ENCODE peak calls at places on chromosome 13, in ten cellular contexts. One of them, this sample, is unnamed.
A peak's percentile ranks its signal among the peaks of the same experiment; 100 is the strongest.

GRCh38 chr13:81393686-81394085 is 1052.8 kb upstream of the SPRY2 start:
- DNase-seq in EH: no peak
- DNase-seq in T-helper 17 cell: no peak
- DNase-seq in putamen: no peak
- DNase-seq in fibroblast of lung: no peak
- DNase-seq in effector CD4-positive, alpha-beta T cell: no peak
- DNase-seq in T-cell: no peak
- DNase-seq in NCI-H2081 treated with DMSO at 0.1 percent for 48 hours: no peak
- DNase-seq in head of caudate nucleus: no peak
- DNase-seq in stimulated activated naive CD8-positive, alpha-beta T cell treated with anti-CD3 and anti-CD28 coated beads, Interleukin-15, amount 100 ng/mL, for 72 hours: no peak
- DNase-seq in this sample: no peak

GRCh38 chr13:112891477-112892401 is 77.3 kb upstream of the MCF2L start:
- DNase-seq in EH: no peak
- DNase-seq in T-helper 17 cell: no peak
- DNase-seq in putamen: no peak
- DNase-seq in fibroblast of lung: no peak
- DNase-seq in effector CD4-positive, alpha-beta T cell: no peak
- DNase-seq in T-cell: no peak
- DNase-seq in NCI-H2081 treated with DMSO at 0.1 percent for 48 hours: peak; percentile 63
- DNase-seq in head of caudate nucleus: no peak
- DNase-seq in stimulated activated naive CD8-positive, alpha-beta T cell treated with anti-CD3 and anti-CD28 coated beads, Interleukin-15, amount 100 ng/mL, for 72 hours: no peak
- DNase-seq in this sample: no peak

GRCh38 chr13:44221657-44222056 is 152.0 kb upstream of the SERP2 start:
- DNase-seq in EH: peak; percentile 51
- DNase-seq in T-helper 17 cell: no peak
- DNase-seq in putamen: no peak
- DNase-seq in fibroblast of lung: no peak
- DNase-seq in effector CD4-positive, alpha-beta T cell: no peak
- DNase-seq in T-cell: no peak
- DNase-seq in NCI-H2081 treated with DMSO at 0.1 percent for 48 hours: no peak
- DNase-seq in head of caudate nucleus: no peak
- DNase-seq in stimulated activated naive CD8-positive, alpha-beta T cell treated with anti-CD3 and anti-CD28 coated beads, Interleukin-15, amount 100 ng/mL, for 72 hours: no peak
- DNase-seq in this sample: no peak

GRCh38 chr13:102870677-102871415 is 25.0 kb downstream of the ERCC5 start:
- DNase-seq in EH: peak; percentile 73
- DNase-seq in T-helper 17 cell: peak; percentile 19
- DNase-seq in putamen: peak; percentile 71
- DNase-seq in fibroblast of lung: peak; percentile 74
- DNase-seq in effector CD4-positive, alpha-beta T cell: peak; percentile 52
- DNase-seq in T-cell: peak; percentile 30
- DNase-seq in NCI-H2081 treated with DMSO at 0.1 percent for 48 hours: peak; percentile 21
- DNase-seq in head of caudate nucleus: peak; percentile 78
- DNase-seq in stimulated activated naive CD8-positive, alpha-beta T cell treated with anti-CD3 and anti-CD28 coated beads, Interleukin-15, amount 100 ng/mL, for 72 hours: peak; percentile 40
- DNase-seq in this sample: peak; percentile 48

GRCh38 chr13:43441464-43441863 is 345.3 kb downstream of the ENOX1 start:
- DNase-seq in EH: no peak
- DNase-seq in T-helper 17 cell: no peak
- DNase-seq in putamen: no peak
- DNase-seq in fibroblast of lung: no peak
- DNase-seq in effector CD4-positive, alpha-beta T cell: no peak
- DNase-seq in T-cell: no peak
- DNase-seq in NCI-H2081 treated with DMSO at 0.1 percent for 48 hours: no peak
- DNase-seq in head of caudate nucleus: no peak
- DNase-seq in stimulated activated naive CD8-positive, alpha-beta T cell treated with anti-CD3 and anti-CD28 coated beads, Interleukin-15, amount 100 ng/mL, for 72 hours: no peak
- DNase-seq in this sample: no peak

GRCh38 chr13:34748078-34748477 is 194.0 kb upstream of the NBEA start:
- DNase-seq in EH: no peak
- DNase-seq in T-helper 17 cell: no peak
- DNase-seq in putamen: peak; percentile 7
- DNase-seq in fibroblast of lung: peak; percentile 92
- DNase-seq in effector CD4-positive, alpha-beta T cell: no peak
- DNase-seq in T-cell: no peak
- DNase-seq in NCI-H2081 treated with DMSO at 0.1 percent for 48 hours: no peak
- DNase-seq in head of caudate nucleus: no peak
- DNase-seq in stimulated activated naive CD8-positive, alpha-beta T cell treated with anti-CD3 and anti-CD28 coated beads, Interleukin-15, amount 100 ng/mL, for 72 hours: no peak
- DNase-seq in this sample: no peak

GRCh38 chr13:73235385-73235784 is 176.6 kb downstream of the KLF5 start:
- DNase-seq in EH: no peak
- DNase-seq in T-helper 17 cell: no peak
- DNase-seq in putamen: no peak
- DNase-seq in fibroblast of lung: peak; percentile 76
- DNase-seq in effector CD4-positive, alpha-beta T cell: no peak
- DNase-seq in T-cell: no peak
- DNase-seq in NCI-H2081 treated with DMSO at 0.1 percent for 48 hours: no peak
- DNase-seq in head of caudate nucleus: no peak
- DNase-seq in stimulated activated naive CD8-positive, alpha-beta T cell treated with anti-CD3 and anti-CD28 coated beads, Interleukin-15, amount 100 ng/mL, for 72 hours: no peak
- DNase-seq in this sample: peak; percentile 6

GRCh38 chr13:44697058-44697457 is 120.9 kb upstream of the TSC22D1 start:
- DNase-seq in EH: no peak
- DNase-seq in T-helper 17 cell: no peak
- DNase-seq in putamen: no peak
- DNase-seq in fibroblast of lung: no peak
- DNase-seq in effector CD4-positive, alpha-beta T cell: no peak
- DNase-seq in T-cell: no peak
- DNase-seq in NCI-H2081 treated with DMSO at 0.1 percent for 48 hours: no peak
- DNase-seq in head of caudate nucleus: no peak
- DNase-seq in stimulated activated naive CD8-positive, alpha-beta T cell treated with anti-CD3 and anti-CD28 coated beads, Interleukin-15, amount 100 ng/mL, for 72 hours: no peak
- DNase-seq in this sample: no peak

GRCh38 chr13:78241278-78241919 is 322.8 kb upstream of the EDNRB start:
- DNase-seq in EH: peak; percentile 35
- DNase-seq in T-helper 17 cell: no peak
- DNase-seq in putamen: no peak
- DNase-seq in fibroblast of lung: peak; percentile 12
- DNase-seq in effector CD4-positive, alpha-beta T cell: no peak
- DNase-seq in T-cell: no peak
- DNase-seq in NCI-H2081 treated with DMSO at 0.1 percent for 48 hours: no peak
- DNase-seq in head of caudate nucleus: peak; percentile 41
- DNase-seq in stimulated activated naive CD8-positive, alpha-beta T cell treated with anti-CD3 and anti-CD28 coated beads, Interleukin-15, amount 100 ng/mL, for 72 hours: peak; percentile 14
- DNase-seq in this sample: no peak

GRCh38 chr13:24292476-24292875 is 16.9 kb upstream of the C1QTNF9 start:
- DNase-seq in EH: no peak
- DNase-seq in T-helper 17 cell: no peak
- DNase-seq in putamen: no peak
- DNase-seq in fibroblast of lung: peak; percentile 24
- DNase-seq in effector CD4-positive, alpha-beta T cell: no peak
- DNase-seq in T-cell: no peak
- DNase-seq in NCI-H2081 treated with DMSO at 0.1 percent for 48 hours: no peak
- DNase-seq in head of caudate nucleus: no peak
- DNase-seq in stimulated activated naive CD8-positive, alpha-beta T cell treated with anti-CD3 and anti-CD28 coated beads, Interleukin-15, amount 100 ng/mL, for 72 hours: no peak
- DNase-seq in this sample: no peak

GRCh38 chr13:75861786-75862185 is 225.7 kb downstream of the LMO7 start:
- DNase-seq in EH: no peak
- DNase-seq in T-helper 17 cell: no peak
- DNase-seq in putamen: no peak
- DNase-seq in fibroblast of lung: peak; percentile 44
- DNase-seq in effector CD4-positive, alpha-beta T cell: no peak
- DNase-seq in T-cell: no peak
- DNase-seq in NCI-H2081 treated with DMSO at 0.1 percent for 48 hours: no peak
- DNase-seq in head of caudate nucleus: no peak
- DNase-seq in stimulated activated naive CD8-positive, alpha-beta T cell treated with anti-CD3 and anti-CD28 coated beads, Interleukin-15, amount 100 ng/mL, for 72 hours: no peak
- DNase-seq in this sample: no peak

GRCh38 chr13:74794147-74794546 is 659.9 kb upstream of the KLF12 start:
- DNase-seq in EH: no peak
- DNase-seq in T-helper 17 cell: no peak
- DNase-seq in putamen: no peak
- DNase-seq in fibroblast of lung: no peak
- DNase-seq in effector CD4-positive, alpha-beta T cell: no peak
- DNase-seq in T-cell: no peak
- DNase-seq in NCI-H2081 treated with DMSO at 0.1 percent for 48 hours: no peak
- DNase-seq in head of caudate nucleus: no peak
- DNase-seq in stimulated activated naive CD8-positive, alpha-beta T cell treated with anti-CD3 and anti-CD28 coated beads, Interleukin-15, amount 100 ng/mL, for 72 hours: no peak
- DNase-seq in this sample: no peak

GRCh38 chr13:60164490-60164889 is 762 bp upstream of the DIAPH3 start:
- DNase-seq in EH: peak; percentile 37
- DNase-seq in T-helper 17 cell: no peak
- DNase-seq in putamen: no peak
- DNase-seq in fibroblast of lung: peak; percentile 29
- DNase-seq in effector CD4-positive, alpha-beta T cell: no peak
- DNase-seq in T-cell: no peak
- DNase-seq in NCI-H2081 treated with DMSO at 0.1 percent for 48 hours: no peak
- DNase-seq in head of caudate nucleus: no peak
- DNase-seq in stimulated activated naive CD8-positive, alpha-beta T cell treated with anti-CD3 and anti-CD28 coated beads, Interleukin-15, amount 100 ng/mL, for 72 hours: no peak
- DNase-seq in this sample: no peak

GRCh38 chr13:30864352-30865130 is 41.5 kb upstream of the MEDAG start:
- DNase-seq in EH: peak; percentile 95
- DNase-seq in T-helper 17 cell: no peak
- DNase-seq in putamen: no peak
- DNase-seq in fibroblast of lung: peak; percentile 98
- DNase-seq in effector CD4-positive, alpha-beta T cell: no peak
- DNase-seq in T-cell: no peak
- DNase-seq in NCI-H2081 treated with DMSO at 0.1 percent for 48 hours: no peak
- DNase-seq in head of caudate nucleus: no peak
- DNase-seq in stimulated activated naive CD8-positive, alpha-beta T cell treated with anti-CD3 and anti-CD28 coated beads, Interleukin-15, amount 100 ng/mL, for 72 hours: no peak
- DNase-seq in this sample: no peak

GRCh38 chr13:112619730-112620639 is 32.0 kb upstream of the TUBGCP3 start:
- DNase-seq in EH: peak; percentile 52
- DNase-seq in T-helper 17 cell: no peak
- DNase-seq in putamen: peak; percentile 53
- DNase-seq in fibroblast of lung: peak; percentile 59
- DNase-seq in effector CD4-positive, alpha-beta T cell: no peak
- DNase-seq in T-cell: no peak
- DNase-seq in NCI-H2081 treated with DMSO at 0.1 percent for 48 hours: no peak
- DNase-seq in head of caudate nucleus: peak; percentile 53
- DNase-seq in stimulated activated naive CD8-positive, alpha-beta T cell treated with anti-CD3 and anti-CD28 coated beads, Interleukin-15, amount 100 ng/mL, for 72 hours: no peak
- DNase-seq in this sample: no peak

GRCh38 chr13:24233351-24233901 is 72.9 kb downstream of the SPATA13 start:
- DNase-seq in EH: peak; percentile 57
- DNase-seq in T-helper 17 cell: no peak
- DNase-seq in putamen: no peak
- DNase-seq in fibroblast of lung: peak; percentile 76
- DNase-seq in effector CD4-positive, alpha-beta T cell: no peak
- DNase-seq in T-cell: no peak
- DNase-seq in NCI-H2081 treated with DMSO at 0.1 percent for 48 hours: no peak
- DNase-seq in head of caudate nucleus: no peak
- DNase-seq in stimulated activated naive CD8-positive, alpha-beta T cell treated with anti-CD3 and anti-CD28 coated beads, Interleukin-15, amount 100 ng/mL, for 72 hours: no peak
- DNase-seq in this sample: no peak

GRCh38 chr13:24178847-24179845 is 18.6 kb downstream of the SPATA13 start:
- DNase-seq in EH: peak; percentile 22
- DNase-seq in T-helper 17 cell: no peak
- DNase-seq in putamen: no peak
- DNase-seq in fibroblast of lung: peak; percentile 82
- DNase-seq in effector CD4-positive, alpha-beta T cell: no peak
- DNase-seq in T-cell: no peak
- DNase-seq in NCI-H2081 treated with DMSO at 0.1 percent for 48 hours: no peak
- DNase-seq in head of caudate nucleus: no peak
- DNase-seq in stimulated activated naive CD8-positive, alpha-beta T cell treated with anti-CD3 and anti-CD28 coated beads, Interleukin-15, amount 100 ng/mL, for 72 hours: peak; percentile 30
- DNase-seq in this sample: no peak

GRCh38 chr13:46178143-46178542 is 3.8 kb downstream of the LCP1 start:
- DNase-seq in EH: no peak
- DNase-seq in T-helper 17 cell: no peak
- DNase-seq in putamen: no peak
- DNase-seq in fibroblast of lung: no peak
- DNase-seq in effector CD4-positive, alpha-beta T cell: no peak
- DNase-seq in T-cell: no peak
- DNase-seq in NCI-H2081 treated with DMSO at 0.1 percent for 48 hours: no peak
- DNase-seq in head of caudate nucleus: no peak
- DNase-seq in stimulated activated naive CD8-positive, alpha-beta T cell treated with anti-CD3 and anti-CD28 coated beads, Interleukin-15, amount 100 ng/mL, for 72 hours: no peak
- DNase-seq in this sample: no peak

GRCh38 chr13:74325106-74325505 is 190.9 kb upstream of the KLF12 start:
- DNase-seq in EH: peak; percentile 80
- DNase-seq in T-helper 17 cell: no peak
- DNase-seq in putamen: peak; percentile 7
- DNase-seq in fibroblast of lung: peak; percentile 84
- DNase-seq in effector CD4-positive, alpha-beta T cell: no peak
- DNase-seq in T-cell: no peak
- DNase-seq in NCI-H2081 treated with DMSO at 0.1 percent for 48 hours: peak; percentile 9
- DNase-seq in head of caudate nucleus: no peak
- DNase-seq in stimulated activated naive CD8-positive, alpha-beta T cell treated with anti-CD3 and anti-CD28 coated beads, Interleukin-15, amount 100 ng/mL, for 72 hours: no peak
- DNase-seq in this sample: no peak

GRCh38 chr13:41514853-41515395 is 57.6 kb downstream of the RGCC start:
- DNase-seq in EH: no peak
- DNase-seq in T-helper 17 cell: no peak
- DNase-seq in putamen: no peak
- DNase-seq in fibroblast of lung: no peak
- DNase-seq in effector CD4-positive, alpha-beta T cell: no peak
- DNase-seq in T-cell: no peak
- DNase-seq in NCI-H2081 treated with DMSO at 0.1 percent for 48 hours: no peak
- DNase-seq in head of caudate nucleus: no peak
- DNase-seq in stimulated activated naive CD8-positive, alpha-beta T cell treated with anti-CD3 and anti-CD28 coated beads, Interleukin-15, amount 100 ng/mL, for 72 hours: no peak
- DNase-seq in this sample: no peak